ENCODE peak calls at places on chromosomes 4 and X, in five cellular contexts. C is SK-N-SH, Z is Panc1, P is fibroblast of pulmonary artery, R is left ventricle myocardium inferior. E is an unnamed sample.

GRCh38 chr4:92969650-92970370 is 666.0 kb downstream of the GRID2 start:
- DNase-seq in R (no peak), C (no peak), Z (peak; percentile 81), P (peak; percentile 95), E (peak; percentile 87)

GRCh38 chr4:150078996-150079581 is 844 bp downstream of the DCLK2 start:
- DNase-seq in C (peak; percentile 77), Z (no peak), R (peak; percentile 34), P (no peak), E (peak; percentile 53)

GRCh38 chrX:32933548-32933947 is 277.8 kb downstream of the DMD start:
- DNase-seq in P (no peak), C (peak; percentile 43), R (no peak), Z (no peak), E (no peak)

GRCh38 chrX:115362334-115363095 is 73.0 kb downstream of the LUZP4 start:
- DNase-seq in P (no peak), R (no peak), C (no peak), Z (no peak), E (peak; percentile 43)

GRCh38 chrX:17413228-17413627 is 38.2 kb downstream of the NHS start:
- DNase-seq in C (no peak), Z (peak; percentile 10), R (no peak), P (peak; percentile 49), E (peak; percentile 82)

GRCh38 chr4:152696764-152697250 is 17.0 kb upstream of the TMEM154 start:
- DNase-seq in R (no peak), P (peak; percentile 79), Z (no peak), C (no peak), E (no peak)

GRCh38 chr4:119139316-119139715 is 3.7 kb downstream of the MYOZ2 start:
- DNase-seq in C (no peak), R (no peak), P (peak; percentile 18), Z (no peak), E (peak; percentile 44)

GRCh38 chr4:113935190-113935589 is 44.3 kb downstream of the ARSJ start:
- DNase-seq in R (no peak), Z (no peak), C (no peak), P (peak; percentile 37), E (peak; percentile 53)

GRCh38 chr4:86014599-86014998 is 345.3 kb downstream of the MAPK10 start:
- DNase-seq in P (no peak), C (no peak), Z (no peak), R (no peak), E (peak; percentile 67)

GRCh38 chrX:74923942-74924448 is 1.3 kb downstream of the NEXMIF start:
- DNase-seq in Z (no peak), P (peak; percentile 4), R (no peak), C (peak; percentile 21), E (no peak)

GRCh38 chrX:128057421-128057820 is 5.2 kb upstream of the ACTRT1 start:
- DNase-seq in P (no peak), R (no peak), C (no peak), Z (no peak), E (no peak)

GRCh38 chr4:94536049-94536448 is 84.3 kb downstream of the PDLIM5 start:
- DNase-seq in C (no peak), P (no peak), Z (no peak), R (no peak), E (no peak)

GRCh38 chrX:23888887-23889501 is 18.7 kb downstream of the APOO start:
- DNase-seq in R (no peak), Z (no peak), C (no peak), P (no peak), E (peak; percentile 65)

GRCh38 chr4:165813606-165814005 is 59.4 kb upstream of the TLL1 start:
- DNase-seq in C (no peak), P (peak; percentile 2), R (no peak), Z (no peak), E (no peak)

GRCh38 chr4:13548059-13548983 is 4.0 kb upstream of the NKX3-2 start:
- DNase-seq in P (no peak), Z (no peak), R (no peak), C (peak; percentile 35), E (no peak)

GRCh38 chr4:113784497-113785254 is 23.1 kb upstream of the CAMK2D start:
- DNase-seq in P (peak; percentile 98), Z (peak; percentile 12), C (no peak), R (no peak), E (peak; percentile 93)

GRCh38 chr4:24256547-24256946 is 327.8 kb downstream of the DHX15 start:
- DNase-seq in Z (no peak), P (no peak), C (no peak), R (no peak), E (no peak)

GRCh38 chr4:105192474-105192873 is 45.8 kb downstream of the TET2 start:
- DNase-seq in R (no peak), C (no peak), P (no peak), Z (no peak), E (no peak)

E was measured in fibroblast of villous mesenchyme.